ENCODE peak calls at places on chromosomes 7 and 10, in nine cellular contexts. S, A, K, R, Z, C, N, W and J are unnamed samples. For H3K4me1, the result is how much of the 10 kb centered on the place peaks cover.

GRCh38 chr7:55081854-55082603 is 63.2 kb downstream of the EGFR start:
- DNase-seq in S (no peak), A (no peak), K (no peak), R (no peak), Z (no peak), C (no peak), N (no peak), W (no peak), J (no peak)

GRCh38 chr10:15485684-15486316 is 114.7 kb upstream of the FAM171A1 start:
- DNase-seq in S (no peak), A (no peak), K (no peak), R (peak), Z (no peak), C (no peak), N (no peak), W (no peak), J (no peak)

GRCh38 chr10:34824870-34825269 is 9.8 kb upstream of the PARD3 start:
- DNase-seq in S (no peak), A (no peak), K (no peak), R (no peak), Z (no peak), C (no peak), N (no peak), W (no peak), J (no peak)

GRCh38 chr7:43653891-43654504 is 71.1 kb downstream of the STK17A start:
- DNase-seq in S (no peak), A (no peak), K (no peak), R (no peak), Z (no peak), C (no peak), N (no peak), W (no peak), J (no peak)

GRCh38 chr10:132176647-132177046 is 10.1 kb upstream of the DPYSL4 start:
- DNase-seq in S (no peak), A (no peak), K (no peak), R (no peak), Z (no peak), C (no peak), N (peak), W (no peak), J (no peak)

GRCh38 chr7:30140456-30140855 is 5.7 kb downstream of the MTURN start:
- DNase-seq in S (no peak), A (no peak), K (no peak), R (no peak), Z (no peak), C (no peak), N (no peak), W (no peak), J (no peak)

GRCh38 chr7:55593515-55594318 is 21.4 kb upstream of the VOPP1 start:
- DNase-seq in S (peak), A (peak), K (peak), R (peak), Z (peak), C (peak), N (peak), W (peak), J (peak)

GRCh38 chr7:22949944-22950343 is 64.0 kb downstream of the HYCC1 start:
- DNase-seq in S (no peak), A (no peak), K (no peak), R (no peak), Z (no peak), C (no peak), N (no peak), W (no peak), J (no peak)

GRCh38 chr10:121662945-121663917 is 65.0 kb upstream of the FGFR2 start:
- DNase-seq in S (no peak), A (peak), K (no peak), R (no peak), Z (no peak), C (no peak), N (no peak), W (no peak), J (peak)

GRCh38 chr10:97319671-97320479 is 804 bp downstream of the FRAT1 start:
- DNase-seq in S (peak), A (no peak), K (peak), R (no peak), Z (peak), C (peak), N (peak), W (peak), J (peak)

GRCh38 chr10:85510682-85511081 is 855.9 kb downstream of the GRID1 start:
- DNase-seq in S (no peak), A (no peak), K (no peak), R (no peak), Z (peak), C (no peak), N (no peak), W (no peak), J (no peak)

GRCh38 chr7:131322046-131322445 is 5.6 kb upstream of the MKLN1 start:
- DNase-seq in S (no peak), A (no peak), K (no peak), R (no peak), Z (no peak), C (no peak), N (no peak), W (no peak), J (no peak)

GRCh38 chr7:17696422-17696821 is 243.9 kb downstream of the SNX13 start:
- DNase-seq in S (peak), A (peak), K (peak), R (peak), Z (peak), C (no peak), N (no peak), W (no peak), J (no peak)

GRCh38 chr7:102935450-102936110 is 22.8 kb downstream of the LRRC17 start:
- DNase-seq in S (no peak), A (no peak), K (no peak), R (no peak), Z (no peak), C (no peak), N (no peak), W (no peak), J (no peak)

GRCh38 chr7:105691692-105692564 is 110.6 kb upstream of the EFCAB10 start:
- DNase-seq in S (peak), A (no peak), K (peak), R (peak), Z (peak), C (peak), N (peak), W (peak), J (peak)

GRCh38 chr7:132437730-132438129 is 138.5 kb downstream of the PLXNA4 start:
- DNase-seq in S (no peak), A (no peak), K (no peak), R (no peak), Z (no peak), C (no peak), N (no peak), W (peak), J (no peak)

GRCh38 chr7:139727151-139727705 is 50.6 kb downstream of the HIPK2 start:
- DNase-seq in S (no peak), A (no peak), K (no peak), R (peak), Z (no peak), C (no peak), N (no peak), W (no peak), J (no peak)

GRCh38 chr7:156919132-156919713 is 26.2 kb upstream of the LMBR1 start:
- DNase-seq in S (no peak), A (no peak), K (no peak), R (no peak), Z (no peak), C (no peak), N (peak), W (no peak), J (no peak)

GRCh38 chr7:42480304-42480665 is 243.3 kb upstream of the GLI3 start:
- DNase-seq in S (no peak), A (no peak), K (no peak), R (no peak), Z (no peak), C (no peak), N (no peak), W (no peak), J (no peak)

GRCh38 chr7:27141138-27141537 is 2.3 kb downstream of the HOXA5 start:
- DNase-seq in S (no peak), A (no peak), K (no peak), R (no peak), Z (no peak), C (no peak), N (no peak), W (no peak), J (no peak)
- H3K4me1 ChIP-seq in S (under half), A (under half), K (under half), R (under half), Z (under half), C (under half), N (under half), W (under half), J (under half)

DNA sequence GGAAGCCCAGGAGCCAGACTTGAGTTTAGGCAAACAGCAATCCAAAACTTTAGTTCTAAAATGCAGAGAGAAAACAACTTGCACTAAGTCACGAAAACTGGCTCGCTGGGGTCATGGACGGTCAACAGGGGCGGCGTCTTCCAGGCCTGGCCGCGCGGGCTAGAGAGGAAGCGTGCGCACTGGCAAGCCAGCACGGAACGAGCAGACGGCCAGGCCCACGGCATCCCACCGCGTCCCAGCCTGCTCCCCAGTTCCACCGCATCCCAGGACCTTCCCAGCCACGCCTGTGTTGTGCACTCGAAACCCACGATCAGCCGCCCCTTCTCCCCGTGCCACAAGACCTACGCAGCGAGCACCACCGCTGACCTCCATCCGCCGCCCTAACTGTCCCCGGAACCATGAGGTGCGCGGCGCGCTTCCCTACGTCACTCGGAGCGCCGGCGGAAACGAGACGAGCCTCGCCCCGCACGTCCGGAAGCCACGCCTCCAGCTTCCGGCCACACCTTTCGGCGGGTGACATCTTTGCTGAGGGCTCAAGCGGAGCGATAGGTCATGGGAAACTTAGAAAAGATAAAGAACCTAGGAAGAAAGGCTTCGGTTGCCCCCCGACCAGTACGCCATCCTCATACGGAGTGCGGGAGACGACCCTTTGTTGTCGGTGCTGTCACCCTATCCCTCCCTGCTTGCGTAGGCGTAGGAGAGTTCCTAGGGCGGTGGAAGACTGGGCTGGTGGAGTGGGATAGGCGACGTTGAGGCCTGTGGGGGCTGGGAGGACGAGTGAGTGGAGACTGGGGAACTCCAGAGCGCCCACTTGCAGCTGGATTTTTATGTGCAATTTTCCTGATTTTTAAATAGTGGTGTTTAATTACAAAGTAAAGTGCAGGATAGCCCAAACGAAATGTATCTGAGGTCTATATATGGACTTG is at the start of gene TBRG4:
- DNase-seq in S (peak), A (peak), K (peak), R (peak), Z (peak), C (peak), N (peak), W (peak), J (peak)
- H3K27ac ChIP-seq in S (peak), A (peak), K (peak), R (peak), Z (peak), C (peak), N (peak), W (peak), J (peak)

GRCh38 chr7:8822595-8822994 is 389.2 kb downstream of the NXPH1 start:
- DNase-seq in S (no peak), A (no peak), K (no peak), R (no peak), Z (no peak), C (no peak), N (no peak), W (no peak), J (no peak)
- H3K4me3 ChIP-seq in S (no peak), A (no peak), K (no peak), R (no peak), Z (no peak), C (no peak), N (no peak), W (no peak), J (no peak)

GRCh38 chr10:8719971-8720370 is 665.5 kb downstream of the GATA3 start:
- DNase-seq in S (no peak), A (no peak), K (no peak), R (no peak), Z (no peak), C (no peak), N (no peak), W (no peak), J (no peak)

GRCh38 chr10:8725343-8725742 is 670.9 kb downstream of the GATA3 start:
- DNase-seq in S (no peak), A (no peak), K (no peak), R (no peak), Z (no peak), C (no peak), N (no peak), W (no peak), J (no peak)

GRCh38 chr10:8726087-8726486 is 671.6 kb downstream of the GATA3 start:
- DNase-seq in S (no peak), A (no peak), K (no peak), R (no peak), Z (no peak), C (no peak), N (no peak), W (no peak), J (no peak)

GRCh38 chr10:8722835-8723234 is 668.3 kb downstream of the GATA3 start:
- DNase-seq in S (no peak), A (no peak), K (no peak), R (no peak), Z (no peak), C (no peak), N (no peak), W (no peak), J (no peak)

DNA sequence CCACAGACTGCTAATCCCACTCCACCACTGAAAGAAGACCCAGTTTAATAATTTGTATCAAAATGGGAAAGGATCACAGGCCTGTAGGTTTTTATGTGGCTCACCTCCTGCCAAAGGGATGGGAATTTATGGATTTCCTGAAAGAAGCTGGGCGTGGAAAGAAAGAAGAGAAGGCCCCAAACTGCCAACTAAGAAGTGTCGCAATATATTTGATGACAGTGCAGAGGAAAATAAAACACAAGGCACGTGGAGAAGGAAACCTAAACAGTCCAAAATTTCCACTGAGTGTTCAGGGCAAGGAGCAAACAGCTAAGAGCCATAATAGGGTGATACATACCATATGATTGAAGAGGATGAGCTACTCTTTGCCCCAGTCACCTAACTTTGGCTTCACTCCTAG is 667.2 kb downstream of the GATA3 start:
- DNase-seq in S (no peak), A (no peak), K (no peak), R (no peak), Z (no peak), C (no peak), N (no peak), W (no peak), J (no peak)
- H3K4me1 ChIP-seq in S (under half), A (under half), K (under half), R (under half), Z (under half), C (under half), N (under half), W (under half), J (under half)

DNA sequence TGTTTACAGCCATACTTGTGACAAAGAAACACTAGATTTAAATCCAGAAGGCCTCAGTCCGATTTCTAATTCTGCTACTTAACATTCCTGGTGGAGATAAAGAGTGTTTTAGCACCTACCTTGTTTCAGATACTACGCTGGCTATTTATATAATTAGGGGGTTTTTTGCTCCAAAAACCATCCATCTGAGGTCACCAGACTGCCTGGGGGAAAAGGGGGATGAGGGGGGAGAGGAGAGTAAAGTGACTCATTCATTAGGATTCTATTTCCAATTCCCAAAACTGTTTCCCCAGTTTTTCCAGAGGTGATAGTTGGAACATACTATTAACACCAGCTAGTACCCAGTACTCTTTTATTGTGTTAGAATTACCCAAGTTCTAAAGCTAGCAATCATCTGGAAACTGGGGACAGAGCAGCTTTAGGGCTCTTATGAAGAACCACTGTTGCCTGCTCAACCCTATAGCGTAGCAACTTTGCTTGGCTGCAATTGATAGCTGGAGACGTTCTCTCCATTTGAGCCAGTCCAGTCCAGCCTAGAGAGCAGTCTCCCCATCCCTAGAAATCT is 6.6 kb downstream of the GCC1 start:
- DNase-seq in S (no peak), A (no peak), K (no peak), R (no peak), Z (no peak), C (no peak), N (no peak), W (no peak), J (no peak)
- H3K27ac ChIP-seq in S (no peak), A (no peak), K (no peak), R (peak), Z (no peak), C (no peak), N (no peak), W (no peak), J (no peak)